ENCODE peak calls at places on chromosomes 11 and 22, in five cellular contexts. One of them, this sample, is unnamed.
A peak's percentile ranks its signal among the peaks of the same experiment; 100 is the strongest.

GRCh38 chr11:132028380-132029240 is 658.2 kb downstream of the NTM start:
- DNase-seq in HFFc6: peak; percentile 67
- DNase-seq in fibroblast of villous mesenchyme: peak; percentile 41
- DNase-seq in KG1: peak; percentile 30
- DNase-seq in GM23338: peak; percentile 72
- DNase-seq in this sample: peak; percentile 37

GRCh38 chr11:28674432-28675076 is 566.4 kb downstream of the METTL15 start:
- DNase-seq in KG1: no peak
- DNase-seq in fibroblast of villous mesenchyme: peak; percentile 97
- DNase-seq in HFFc6: peak; percentile 86
- DNase-seq in GM23338: peak; percentile 57
- DNase-seq in this sample: peak; percentile 91

GRCh38 chr11:94477644-94478043 is 16.0 kb downstream of the MRE11 start:
- DNase-seq in GM23338: peak; percentile 22
- DNase-seq in fibroblast of villous mesenchyme: no peak
- DNase-seq in KG1: no peak
- DNase-seq in HFFc6: no peak
- DNase-seq in this sample: peak; percentile 2

GRCh38 chr11:24226606-24227005 is 270.2 kb upstream of the LUZP2 start:
- DNase-seq in fibroblast of villous mesenchyme: no peak
- DNase-seq in GM23338: no peak
- DNase-seq in HFFc6: no peak
- DNase-seq in KG1: no peak
- DNase-seq in this sample: no peak

GRCh38 chr11:69400140-69400539 is 81.3 kb upstream of the LINC01488 start:
- DNase-seq in KG1: no peak
- DNase-seq in GM23338: no peak
- DNase-seq in HFFc6: no peak
- DNase-seq in fibroblast of villous mesenchyme: no peak
- DNase-seq in this sample: no peak

GRCh38 chr11:2169001-2169370 is 2.6 kb downstream of the TH start:
- DNase-seq in GM23338: no peak
- DNase-seq in HFFc6: no peak
- DNase-seq in KG1: no peak
- DNase-seq in fibroblast of villous mesenchyme: no peak
- DNase-seq in this sample: no peak

GRCh38 chr11:66719111-66719872 is 9.7 kb downstream of the SPTBN2 start:
- DNase-seq in fibroblast of villous mesenchyme: no peak
- DNase-seq in GM23338: no peak
- DNase-seq in HFFc6: no peak
- DNase-seq in KG1: no peak
- DNase-seq in this sample: no peak

GRCh38 chr11:118806400-118806799 is 15.4 kb upstream of the DDX6 start:
- DNase-seq in HFFc6: no peak
- DNase-seq in GM23338: no peak
- DNase-seq in fibroblast of villous mesenchyme: no peak
- DNase-seq in KG1: no peak
- DNase-seq in this sample: no peak

GRCh38 chr11:420911-421321 is 6.1 kb upstream of the SIGIRR start:
- DNase-seq in KG1: no peak
- DNase-seq in HFFc6: no peak
- DNase-seq in fibroblast of villous mesenchyme: no peak
- DNase-seq in GM23338: no peak
- DNase-seq in this sample: no peak

GRCh38 chr11:47905358-47906059 is 57.4 kb upstream of the NUP160 start:
- DNase-seq in GM23338: peak; percentile 2
- DNase-seq in fibroblast of villous mesenchyme: peak; percentile 69
- DNase-seq in KG1: no peak
- DNase-seq in HFFc6: no peak
- DNase-seq in this sample: peak; percentile 89

GRCh38 chr22:46564084-46564714 is 26.8 kb upstream of the CELSR1 start:
- DNase-seq in fibroblast of villous mesenchyme: no peak
- DNase-seq in GM23338: no peak
- DNase-seq in HFFc6: no peak
- DNase-seq in KG1: no peak
- DNase-seq in this sample: no peak

GRCh38 chr11:106202935-106203620 is 125.6 kb downstream of the AASDHPPT start:
- DNase-seq in fibroblast of villous mesenchyme: no peak
- DNase-seq in GM23338: no peak
- DNase-seq in HFFc6: no peak
- DNase-seq in KG1: no peak
- DNase-seq in this sample: peak; percentile 48

GRCh38 chr11:76903325-76903724 is 42.6 kb downstream of the ACER3 start:
- DNase-seq in fibroblast of villous mesenchyme: no peak
- DNase-seq in GM23338: peak; percentile 92
- DNase-seq in KG1: no peak
- DNase-seq in HFFc6: no peak
- DNase-seq in this sample: no peak

GRCh38 chr11:19558189-19558986 is 154.2 kb upstream of the NAV2 start:
- DNase-seq in fibroblast of villous mesenchyme: no peak
- DNase-seq in KG1: no peak
- DNase-seq in GM23338: no peak
- DNase-seq in HFFc6: no peak
- DNase-seq in this sample: no peak

GRCh38 chr11:596374-596773 is 19.4 kb downstream of the IRF7 start:
- DNase-seq in KG1: no peak
- DNase-seq in HFFc6: no peak
- DNase-seq in GM23338: no peak
- DNase-seq in fibroblast of villous mesenchyme: no peak
- DNase-seq in this sample: no peak

GRCh38 chr22:35230417-35230816 is 26.9 kb upstream of the HMGXB4 start:
- DNase-seq in GM23338: no peak
- DNase-seq in KG1: no peak
- DNase-seq in HFFc6: no peak
- DNase-seq in fibroblast of villous mesenchyme: no peak
- DNase-seq in this sample: no peak

GRCh38 chr22:32880061-32880460 is 78.6 kb downstream of the TIMP3 start:
- DNase-seq in KG1: no peak
- DNase-seq in GM23338: no peak
- DNase-seq in fibroblast of villous mesenchyme: peak; percentile 59
- DNase-seq in HFFc6: peak; percentile 52
- DNase-seq in this sample: peak; percentile 88

GRCh38 chr22:17234144-17234623 is 14.9 kb upstream of the ADA2 start:
- DNase-seq in KG1: no peak
- DNase-seq in GM23338: peak; percentile 99
- DNase-seq in fibroblast of villous mesenchyme: no peak
- DNase-seq in HFFc6: no peak
- DNase-seq in this sample: no peak

GRCh38 chr11:112346586-112346985 is 85.9 kb upstream of the PLET1 start:
- DNase-seq in fibroblast of villous mesenchyme: no peak
- DNase-seq in GM23338: no peak
- DNase-seq in HFFc6: no peak
- DNase-seq in KG1: no peak
- DNase-seq in this sample: no peak

GRCh38 chr22:29219881-29220670 is 14.4 kb downstream of the EMID1 start:
- DNase-seq in HFFc6: no peak
- DNase-seq in fibroblast of villous mesenchyme: no peak
- DNase-seq in KG1: no peak
- DNase-seq in GM23338: peak; percentile 44
- DNase-seq in this sample: no peak

GRCh38 chr11:113176561-113176960 is 137.8 kb upstream of the TTC12 start:
- DNase-seq in HFFc6: no peak
- DNase-seq in KG1: no peak
- DNase-seq in GM23338: no peak
- DNase-seq in fibroblast of villous mesenchyme: peak; percentile 86
- DNase-seq in this sample: no peak

This sample was measured in amniotic epithelial cell.